ENCODE peak calls at places on chromosomes 12 and 14, in eight cellular contexts. G is stimulated activated CD4-positive, alpha-beta T cell treated with anti-CD3 and anti-CD28 coated beads, Interleukin-4, amount 100 ng/mL, for 48 hours; N is hypothalamus; J is fibroblast of the aortic adventitia; C is GM04504; P is GM10248; Z is activated T-cell treated with anti-CD3 and anti-CD28 coated beads for 48 hours; E is H7. A is an unnamed sample.

GRCh38 chr14:36942522-36943245 is 229.7 kb downstream of the SLC25A21 start:
- DNase-seq in G (no peak), N (no peak), J (peak), C (no peak), P (no peak), Z (no peak), E (no peak), A (no peak)

GRCh38 chr14:64654931-64655330 is 49.3 kb upstream of the PLEKHG3 start:
- DNase-seq in G (no peak), N (no peak), J (no peak), C (no peak), P (no peak), Z (no peak), E (no peak), A (no peak)

GRCh38 chr12:88579572-88579940 is 715 bp downstream of the KITLG start:
- DNase-seq in G (no peak), N (no peak), J (no peak), C (no peak), P (peak), Z (no peak), E (peak), A (no peak)

GRCh38 chr12:81170072-81170471 is 92.2 kb downstream of the ACSS3 start:
- DNase-seq in G (no peak), N (no peak), J (peak), C (no peak), P (no peak), Z (no peak), E (no peak), A (no peak)

GRCh38 chr12:55850893-55851292 is 8.2 kb upstream of the MMP19 start:
- DNase-seq in G (no peak), N (no peak), J (peak), C (no peak), P (no peak), Z (no peak), E (no peak), A (no peak)

GRCh38 chr14:59510001-59510400 is 25.7 kb downstream of the JKAMP start:
- DNase-seq in G (no peak), N (no peak), J (no peak), C (no peak), P (no peak), Z (no peak), E (no peak), A (no peak)

GRCh38 chr12:6745751-6746525 is 7.0 kb downstream of the MLF2 start:
- DNase-seq in G (no peak), N (no peak), J (no peak), C (no peak), P (peak), Z (no peak), E (no peak), A (peak)

GRCh38 chr12:42588981-42589464 is 523 bp downstream of the PRICKLE1 start:
- DNase-seq in G (no peak), N (peak), J (peak), C (no peak), P (peak), Z (no peak), E (peak), A (peak)

A was measured in midbrain.